ENCODE peak calls at places on chromosomes 13 and 19, in five cellular contexts. Z is SK-N-SH, F is uterus, K is mucosa of descending colon, E is brain microvascular endothelial cell. D is an unnamed sample. For H3K36me3, the result is how much of the 10 kb centered on the place peaks cover.

GRCh38 chr13:81664872-81665271 is 1323.9 kb upstream of the SPRY2 start:
- DNase-seq in Z (no peak), F (no peak), K (no peak), E (no peak), D (no peak)

GRCh38 chr13:36131931-36132297 is 732 bp upstream of the DCLK1 start:
- DNase-seq in Z (no peak), F (peak), K (peak), E (peak), D (peak)

GRCh38 chr13:52371736-52372247 is 34.2 kb downstream of the THSD1 start:
- DNase-seq in Z (peak), F (no peak), K (no peak), E (peak), D (no peak)

GRCh38 chr19:48341006-48341405 is 15.7 kb downstream of the EMP3 start:
- DNase-seq in Z (peak), F (no peak), K (no peak), E (no peak), D (no peak)

GRCh38 chr19:1251503-1252220 is 3.3 kb downstream of the MIDN start:
- DNase-seq in Z (peak), F (no peak), K (peak), E (no peak), D (peak)

GRCh38 chr19:3068071-3068470 is 5.8 kb upstream of the TLE5 start:
- DNase-seq in Z (peak), F (no peak), K (no peak), E (no peak), D (no peak)

GRCh38 chr13:51323824-51324511 is 15.5 kb upstream of the SERPINE3 start:
- DNase-seq in Z (no peak), F (no peak), K (no peak), E (no peak), D (no peak)

GRCh38 chr19:58009666-58010301 is 7.2 kb upstream of the ZNF606 start:
- DNase-seq in Z (no peak), F (peak), K (peak), E (peak), D (peak)

GRCh38 chr19:17948967-17949930 is 16.4 kb downstream of the CCDC124 start:
- DNase-seq in Z (no peak), F (no peak), K (no peak), E (no peak), D (no peak)

GRCh38 chr19:29645491-29645867 is 19.8 kb upstream of the PLEKHF1 start:
- DNase-seq in Z (no peak), F (no peak), K (no peak), E (no peak), D (no peak)

GRCh38 chr13:49444517-49445395 is 682 bp downstream of the SETDB2 start:
- DNase-seq in Z (peak), F (peak), K (no peak), E (no peak), D (no peak)

GRCh38 chr19:46731007-46731501 is 14.1 kb upstream of the PRKD2 start:
- DNase-seq in Z (no peak), F (no peak), K (peak), E (peak), D (peak)

GRCh38 chr19:21498651-21499050 is 6.8 kb upstream of the ZNF429 start:
- DNase-seq in Z (no peak), F (no peak), K (no peak), E (no peak), D (no peak)

GRCh38 chr13:98927954-98928927 is 49.6 kb downstream of the DOCK9 start:
- DNase-seq in Z (peak), F (peak), K (no peak), E (peak), D (no peak)

GRCh38 chr19:47595937-47596336 is 13.0 kb upstream of the BICRA start:
- DNase-seq in Z (no peak), F (no peak), K (no peak), E (no peak), D (no peak)

GRCh38 chr19:50464348-50464747 is 12.0 kb upstream of the EMC10 start:
- DNase-seq in Z (no peak), F (no peak), K (no peak), E (no peak), D (no peak)

GRCh38 chr13:41018583-41018909 is 570 bp downstream of the ELF1 start:
- DNase-seq in Z (no peak), F (no peak), K (no peak), E (no peak), D (no peak)

GRCh38 chr19:1855040-1855827 is 7.0 kb upstream of the REXO1 start:
- DNase-seq in Z (peak), F (peak), K (peak), E (peak), D (peak)

GRCh38 chr19:3132971-3133792 is 2.7 kb upstream of the GNA15 start:
- DNase-seq in Z (peak), F (no peak), K (peak), E (peak), D (no peak)

GRCh38 chr19:51546650-51547396 is 15.4 kb upstream of the SIGLEC6 start:
- DNase-seq in Z (no peak), F (no peak), K (no peak), E (peak), D (no peak)

GRCh38 chr19:51712461-51713081 is 11.2 kb downstream of the HAS1 start:
- DNase-seq in Z (no peak), F (no peak), K (no peak), E (no peak), D (no peak)

GRCh38 chr13:83877901-83878300 is 4.4 kb downstream of the SLITRK1 start:
- DNase-seq in Z (no peak), F (no peak), K (no peak), E (no peak), D (no peak)

GRCh38 chr19:6076675-6077463 is 33.4 kb downstream of the RFX2 start:
- DNase-seq in Z (no peak), F (no peak), K (no peak), E (peak), D (no peak)

GRCh38 chr19:18662972-18663732 is 20.3 kb upstream of the CRTC1 start:
- DNase-seq in Z (no peak), F (no peak), K (no peak), E (no peak), D (no peak)

GRCh38 chr19:30406220-30406944 is 34.2 kb downstream of the ZNF536 start:
- DNase-seq in Z (peak), F (no peak), K (no peak), E (no peak), D (no peak)

GRCh38 chr13:48630291-48630690 is 23.4 kb upstream of the CYSLTR2 start:
- DNase-seq in Z (no peak), F (no peak), K (no peak), E (no peak), D (no peak)

GRCh38 chr19:32268381-32268780 is 77.0 kb upstream of the ZNF507 start:
- DNase-seq in Z (no peak), F (no peak), K (no peak), E (no peak), D (no peak)

GRCh38 chr13:53285896-53286430 is 257.4 kb downstream of the OLFM4 start:
- DNase-seq in Z (no peak), F (no peak), K (no peak), E (no peak), D (no peak)

GRCh38 chr13:49711218-49711863 is 20.1 kb upstream of the EBPL start:
- DNase-seq in Z (no peak), F (no peak), K (no peak), E (peak), D (no peak)

GRCh38 chr19:55189424-55189823 is 9.3 kb upstream of the SYT5 start:
- DNase-seq in Z (no peak), F (peak), K (no peak), E (peak), D (no peak)

GRCh38 chr13:74111901-74112824 is 22.0 kb downstream of the KLF12 start:
- DNase-seq in Z (no peak), F (no peak), K (no peak), E (no peak), D (no peak)

GRCh38 chr19:15631817-15632216 is 8.9 kb upstream of the CYP4F3 start:
- DNase-seq in Z (peak), F (no peak), K (no peak), E (no peak), D (no peak)

GRCh38 chr13:106612688-106613087 is 44.8 kb upstream of the ARGLU1 start:
- DNase-seq in Z (no peak), F (peak), K (no peak), E (peak), D (peak)

GRCh38 chr19:7681336-7682174 is 922 bp downstream of the TRAPPC5 start:
- DNase-seq in Z (peak), F (peak), K (peak), E (peak), D (peak)
- TF ChIP-seq CTCF in Z (peak), F (peak), K (no peak), E (peak), D (peak)

GRCh38 chr13:46166947-46167610 is 14.9 kb downstream of the LCP1 start:
- DNase-seq in Z (no peak), F (no peak), K (no peak), E (no peak), D (no peak)
- H3K4me3 ChIP-seq in Z (no peak), F (no peak), K (no peak), E (no peak), D (no peak)

GRCh38 chr19:8459095-8459494 is 14.3 kb downstream of the HNRNPM start:
- DNase-seq in Z (no peak), F (no peak), K (no peak), E (no peak), D (no peak)

GRCh38 chr19:8458380-8458779 is 13.6 kb downstream of the HNRNPM start:
- DNase-seq in Z (no peak), F (no peak), K (no peak), E (no peak), D (no peak)

GRCh38 chr19:8461376-8461775 is 16.6 kb downstream of the HNRNPM start:
- DNase-seq in Z (no peak), F (no peak), K (no peak), E (no peak), D (no peak)

GRCh38 chr19:8460516-8461298 is 15.9 kb downstream of the HNRNPM start:
- DNase-seq in Z (no peak), F (no peak), K (no peak), E (no peak), D (no peak)

DNA sequence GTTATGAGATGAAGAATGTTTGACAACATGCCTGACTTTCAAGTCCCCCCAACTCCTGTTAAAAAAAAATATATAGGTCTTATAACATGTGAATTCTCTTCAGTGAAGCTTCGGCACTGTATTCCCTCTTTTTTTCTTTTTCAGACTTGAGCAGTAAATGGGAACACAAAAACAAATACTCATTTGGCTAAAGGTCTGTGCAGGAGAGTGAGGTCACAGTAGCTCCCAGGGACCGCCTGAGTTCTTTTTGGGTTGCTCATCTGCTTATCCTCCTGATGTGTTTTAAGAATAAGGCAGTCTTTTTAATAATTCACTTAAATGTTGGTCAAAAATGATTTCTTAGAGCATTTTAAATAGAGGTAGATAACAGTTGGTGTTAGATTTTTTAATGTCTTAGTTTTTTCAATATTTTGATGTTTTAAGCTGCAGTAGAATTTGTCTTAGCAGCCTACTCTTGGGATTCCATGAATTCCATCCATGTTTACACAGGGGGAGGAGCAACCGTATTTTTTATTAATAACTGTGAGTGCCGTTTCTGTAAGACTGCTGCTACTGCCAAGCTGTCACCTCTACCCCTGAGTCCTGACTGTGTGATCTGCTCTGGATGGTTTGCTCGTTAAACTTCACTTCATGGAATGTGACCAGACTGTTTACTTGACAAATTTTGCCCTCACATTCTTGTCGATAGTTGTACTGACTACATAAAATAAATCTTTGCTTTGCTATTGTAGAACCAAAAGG is 14.9 kb downstream of the HNRNPM start:
- DNase-seq in Z (no peak), F (no peak), K (no peak), E (peak), D (no peak)
- H3K36me3 ChIP-seq in Z (half or more), F (under half), K (under half), E (under half), D (under half)

DNA sequence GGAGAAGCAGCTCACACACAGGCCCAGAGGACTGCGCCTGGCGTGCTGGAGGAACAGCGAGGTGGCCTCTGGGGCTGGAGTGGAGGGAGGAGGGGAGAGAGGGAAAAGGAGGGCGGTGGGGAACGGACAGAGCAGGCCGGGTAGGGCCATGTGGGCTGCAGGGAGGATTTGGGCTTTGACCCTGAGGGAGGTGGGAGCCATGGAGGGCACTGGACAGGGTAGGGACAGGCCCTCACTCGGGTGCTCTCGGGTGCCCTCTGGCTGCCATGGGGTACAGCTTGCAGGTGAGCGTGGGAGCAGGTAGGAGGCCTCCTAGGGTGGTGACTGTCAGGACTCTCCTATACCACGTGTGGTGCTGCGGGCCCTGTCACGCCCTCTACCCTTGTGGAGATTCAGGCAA is 22.8 kb downstream of the PLIN4 start:
- DNase-seq in Z (no peak), F (no peak), K (no peak), E (no peak), D (no peak)
- TF ChIP-seq CTCF in Z (no peak), F (no peak), K (no peak), E (no peak), D (no peak)

GRCh38 chr13:113837554-113838355 is 26.1 kb downstream of the GAS6 start:
- DNase-seq in Z (peak), F (peak), K (peak), E (peak), D (peak)
- H3K4me3 ChIP-seq in Z (peak), F (no peak), K (no peak), E (peak), D (no peak)

GRCh38 chr19:13757805-13758772 is 6.2 kb upstream of the MRI1 start:
- DNase-seq in Z (no peak), F (no peak), K (no peak), E (no peak), D (no peak)
- H3K36me3 ChIP-seq in Z (under half), F (under half), K (under half), E (half or more), D (under half)

GRCh38 chr13:62085337-62085736 is 669.7 kb upstream of the PCDH20 start:
- DNase-seq in Z (no peak), F (no peak), K (no peak), E (no peak), D (no peak)

GRCh38 chr13:62088155-62088554 is 672.5 kb upstream of the PCDH20 start:
- DNase-seq in Z (no peak), F (no peak), K (no peak), E (no peak), D (no peak)

GRCh38 chr13:62084728-62085127 is 669.1 kb upstream of the PCDH20 start:
- DNase-seq in Z (no peak), F (no peak), K (no peak), E (no peak), D (no peak)

GRCh38 chr13:62085832-62086231 is 670.2 kb upstream of the PCDH20 start:
- DNase-seq in Z (no peak), F (no peak), K (no peak), E (no peak), D (no peak)
- TF ChIP-seq CTCF in Z (no peak), F (no peak), K (no peak), E (no peak), D (no peak)

GRCh38 chr19:53959176-53959757 is 3.5 kb upstream of the CACNG8 start:
- DNase-seq in Z (peak), F (no peak), K (no peak), E (no peak), D (no peak)
- H3K4me3 ChIP-seq in Z (peak), F (no peak), K (no peak), E (no peak), D (no peak)

D was measured in lung.